ENCODE peak calls at places on chromosomes 3 and 15, in ten cellular contexts. N, J, H, I, U, A, K, C, T and W are unnamed samples.
A peak's percentile ranks its signal among the peaks of the same experiment; 100 is the strongest.

GRCh38 chr3:46184469-46184868 is 23.6 kb downstream of the CCR1 start:
- DNase-seq in N (no peak), T (no peak), C (no peak), U (no peak), J (no peak), K (no peak), I (peak; percentile 52), A (no peak), H (no peak), W (peak; percentile 64)

GRCh38 chr3:8982509-8982908 is 19.2 kb upstream of the RAD18 start:
- DNase-seq in J (no peak), U (no peak), K (no peak), T (no peak), H (no peak), C (no peak), A (peak; percentile 21), N (no peak), I (peak; percentile 52), W (peak; percentile 30)

GRCh38 chr3:186783731-186784515 is 546 bp downstream of the EIF4A2 start:
- DNase-seq in U (peak; percentile 26), H (peak; percentile 71), K (no peak), T (peak; percentile 78), I (peak; percentile 59), N (peak; percentile 88), A (peak; percentile 15), J (peak; percentile 79), C (peak; percentile 70), W (peak; percentile 78)

GRCh38 chr3:50003766-50004278 is 63.9 kb downstream of the RBM6 start:
- DNase-seq in A (no peak), H (no peak), C (no peak), I (peak; percentile 35), U (no peak), J (no peak), N (no peak), K (no peak), T (no peak), W (no peak)

GRCh38 chr3:159964166-159964973 is 24.3 kb upstream of the IL12A start:
- DNase-seq in I (peak; percentile 81), C (no peak), H (no peak), K (no peak), U (peak; percentile 80), A (no peak), N (no peak), J (no peak), T (no peak), W (no peak)

GRCh38 chr15:44812029-44812517 is 75.7 kb downstream of the TRIM69 start:
- DNase-seq in C (no peak), H (no peak), I (no peak), U (no peak), J (peak; percentile 81), T (no peak), A (no peak), K (no peak), N (no peak), W (no peak)

GRCh38 chr15:69232144-69232543 is 66.6 kb upstream of the PAQR5 start:
- DNase-seq in J (no peak), N (no peak), T (no peak), H (no peak), I (peak; percentile 8), U (no peak), K (no peak), C (no peak), A (no peak), W (peak; percentile 4)

GRCh38 chr3:27022096-27022761 is 347.0 kb downstream of the NEK10 start:
- DNase-seq in A (no peak), K (no peak), T (no peak), J (no peak), C (no peak), N (no peak), H (no peak), U (no peak), I (no peak), W (peak; percentile 1)

GRCh38 chr15:55993804-55994539 is 560 bp upstream of the NEDD4 start:
- DNase-seq in C (peak; percentile 54), I (peak; percentile 73), H (no peak), K (no peak), T (no peak), J (no peak), U (peak; percentile 50), N (no peak), A (peak; percentile 38), W (peak; percentile 14)

GRCh38 chr15:68053701-68053996 is 466 bp upstream of the PIAS1 start:
- DNase-seq in C (no peak), H (no peak), T (no peak), J (no peak), I (no peak), A (no peak), U (no peak), K (no peak), N (no peak), W (no peak)